ENCODE peak calls at places on chromosomes 13 and 19, in five cellular contexts. K is Panc1, P is substantia nigra, E is ovary, A is heart right ventricle. V is an unnamed sample.

GRCh38 chr13:103537616-103538015 is 471.4 kb upstream of the SLC10A2 start:
- DNase-seq in P (no peak), K (no peak), A (no peak), E (no peak), V (no peak)

GRCh38 chr19:1407662-1408299 is 395 bp downstream of the DAZAP1 start:
- DNase-seq in P (no peak), K (no peak), E (peak), A (no peak), V (no peak)

GRCh38 chr13:40922437-40923040 is 96.6 kb downstream of the ELF1 start:
- DNase-seq in A (peak), P (no peak), E (peak), K (no peak), V (peak)

GRCh38 chr13:84844473-84844872 is 954.7 kb downstream of the SLITRK6 start:
- DNase-seq in K (no peak), E (no peak), A (no peak), P (no peak), V (no peak)

GRCh38 chr13:22915442-22916082 is 265.2 kb upstream of the SGCG start:
- DNase-seq in K (no peak), P (peak), A (no peak), E (peak), V (peak)

GRCh38 chr19:2276429-2276989 is 5.5 kb downstream of the PEAK3 start:
- DNase-seq in K (no peak), A (no peak), P (no peak), E (no peak), V (no peak)

GRCh38 chr19:18233224-18233825 is 7.1 kb upstream of the PDE4C start:
- DNase-seq in E (peak), A (no peak), P (no peak), K (no peak), V (peak)

GRCh38 chr19:5586300-5587070 is 18.7 kb upstream of the TINCR start:
- DNase-seq in E (no peak), A (no peak), K (no peak), P (no peak), V (no peak)

GRCh38 chr13:25267715-25268114 is 19.6 kb downstream of the MTMR6 start:
- DNase-seq in P (no peak), K (no peak), A (no peak), E (no peak), V (no peak)

GRCh38 chr13:74778087-74778486 is 643.9 kb upstream of the KLF12 start:
- DNase-seq in E (no peak), P (no peak), K (no peak), A (no peak), V (no peak)

GRCh38 chr19:16185925-16186234 is 670 bp downstream of the FAM32A start:
- DNase-seq in E (no peak), P (no peak), A (no peak), K (no peak), V (no peak)

GRCh38 chr19:13022859-13023636 is 27.8 kb downstream of the NFIX start:
- DNase-seq in A (peak), P (peak), K (no peak), E (peak), V (peak)

GRCh38 chr13:38686635-38687245 is at the start of gene FREM2:
- DNase-seq in E (peak), K (no peak), P (peak), A (no peak), V (peak)

GRCh38 chr13:89846890-89847585 is 1500.4 kb upstream of the MIR17HG start:
- DNase-seq in E (no peak), P (no peak), A (no peak), K (no peak), V (no peak)

GRCh38 chr13:30681489-30682242 is 53.7 kb upstream of the ALOX5AP start:
- DNase-seq in A (no peak), E (no peak), P (no peak), K (no peak), V (no peak)

GRCh38 chr19:7961930-7962626 is 18.6 kb upstream of the TIMM44 start:
- DNase-seq in E (no peak), P (no peak), A (no peak), K (no peak), V (no peak)

GRCh38 chr13:90233933-90234672 is 1113.4 kb upstream of the MIR17HG start:
- DNase-seq in K (no peak), P (no peak), E (no peak), A (no peak), V (no peak)

GRCh38 chr19:13092206-13092605 is 10.5 kb downstream of the LYL1 start:
- DNase-seq in K (no peak), E (no peak), P (no peak), A (no peak), V (no peak)

GRCh38 chr13:113123226-113124150 is 889 bp downstream of the F10 start:
- DNase-seq in K (no peak), E (peak), A (no peak), P (no peak), V (no peak)

GRCh38 chr13:31909889-31910551 is 121.6 kb upstream of the FRY start:
- DNase-seq in K (peak), P (no peak), A (peak), E (peak), V (peak)

DNA sequence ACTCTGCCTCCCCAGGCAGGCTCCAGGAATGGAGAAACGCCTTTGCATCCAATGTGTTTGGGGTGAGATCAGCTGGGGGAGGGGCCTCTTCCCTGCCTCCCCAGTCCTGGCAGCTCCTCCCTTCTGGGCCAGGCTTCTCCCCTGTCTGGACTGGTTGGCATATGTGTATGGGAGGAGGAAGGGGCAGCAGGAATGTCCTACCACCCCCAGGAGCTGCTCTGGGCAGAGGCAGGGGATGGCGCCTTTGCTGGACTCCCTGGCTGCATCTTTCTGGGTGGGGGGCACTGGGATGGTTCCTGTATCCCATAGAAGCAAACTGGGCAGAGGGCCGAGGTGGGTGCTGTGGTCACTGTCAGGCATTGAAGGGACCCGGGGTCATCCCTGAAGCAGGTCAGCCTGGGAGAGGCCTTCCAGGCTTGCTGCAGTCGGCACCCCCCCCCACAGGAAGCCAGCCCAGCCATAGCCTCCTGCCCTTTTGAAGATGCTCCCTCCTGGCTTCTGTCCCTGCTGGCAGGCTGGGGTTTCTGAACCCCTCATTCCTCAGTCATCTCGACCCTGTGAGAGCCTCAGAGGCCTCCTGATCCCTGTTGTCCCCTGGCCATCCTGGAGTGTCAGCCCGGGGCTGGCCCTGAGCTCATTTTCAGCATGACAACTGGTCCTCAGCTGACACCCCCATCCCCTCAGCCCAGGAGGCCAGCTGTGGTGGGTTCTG is 21.2 kb upstream of the SLC7A10 start:
- DNase-seq in A (no peak), P (no peak), K (no peak), E (no peak), V (no peak)
- H3K27ac ChIP-seq in A (no peak), P (no peak), K (no peak), E (no peak), V (no peak)

GRCh38 chr19:35379992-35380391 is 9.1 kb downstream of the GPR42 start:
- DNase-seq in A (no peak), E (no peak), K (no peak), P (no peak), V (no peak)
- H3K27ac ChIP-seq in A (no peak), E (no peak), K (no peak), P (no peak), V (no peak)

GRCh38 chr13:45341034-45341798 is at the start of gene TPT1:
- DNase-seq in E (peak), A (peak), P (peak), K (peak), V (peak)

GRCh38 chr13:45339867-45340266 is 1.1 kb downstream of the TPT1 start:
- DNase-seq in A (no peak), P (no peak), E (no peak), K (no peak), V (no peak)

GRCh38 chr13:45337803-45338202 is 3.2 kb downstream of the TPT1 start:
- DNase-seq in K (no peak), E (no peak), P (no peak), A (no peak), V (no peak)

GRCh38 chr13:45340422-45341033 is 455 bp downstream of the TPT1 start:
- DNase-seq in K (no peak), E (peak), A (peak), P (peak), V (peak)

GRCh38 chr13:45339399-45339798 is 1.6 kb downstream of the TPT1 start:
- DNase-seq in A (no peak), E (no peak), P (no peak), K (no peak), V (no peak)
- H3K27ac ChIP-seq in A (no peak), E (no peak), P (no peak), K (no peak), V (no peak)

DNA sequence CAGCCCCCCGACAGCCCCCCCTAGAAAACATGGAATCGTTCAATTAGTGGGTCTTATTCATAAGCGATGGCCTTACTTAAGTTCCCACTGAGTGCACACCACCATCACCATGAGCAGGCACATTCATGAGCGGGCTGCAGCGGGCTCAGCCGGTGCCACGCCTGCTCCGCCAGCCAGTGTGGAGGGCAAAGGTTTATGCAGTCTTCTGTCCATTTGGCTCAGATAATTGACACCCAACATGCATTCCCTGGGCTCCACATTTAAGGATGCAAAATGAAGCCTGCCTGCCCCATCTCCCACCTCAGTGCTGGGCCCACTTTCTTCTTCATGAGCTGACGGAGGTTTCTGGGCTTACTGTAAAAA is 12.1 kb downstream of the C19orf12 start:
- DNase-seq in K (no peak), P (no peak), E (no peak), A (no peak), V (peak)
- H3K27ac ChIP-seq in K (no peak), P (no peak), E (no peak), A (no peak), V (no peak)

GRCh38 chr13:44321961-44322360 is 51.7 kb upstream of the SERP2 start:
- DNase-seq in E (no peak), K (no peak), A (no peak), P (no peak), V (no peak)

GRCh38 chr13:44322928-44323327 is 50.7 kb upstream of the SERP2 start:
- DNase-seq in E (no peak), A (no peak), P (no peak), K (no peak), V (no peak)

GRCh38 chr13:44320611-44321010 is 53.0 kb upstream of the SERP2 start:
- DNase-seq in P (no peak), A (no peak), K (no peak), E (no peak), V (no peak)

GRCh38 chr13:44326961-44327360 is 46.7 kb upstream of the SERP2 start:
- DNase-seq in K (no peak), P (no peak), A (no peak), E (no peak), V (no peak)

DNA sequence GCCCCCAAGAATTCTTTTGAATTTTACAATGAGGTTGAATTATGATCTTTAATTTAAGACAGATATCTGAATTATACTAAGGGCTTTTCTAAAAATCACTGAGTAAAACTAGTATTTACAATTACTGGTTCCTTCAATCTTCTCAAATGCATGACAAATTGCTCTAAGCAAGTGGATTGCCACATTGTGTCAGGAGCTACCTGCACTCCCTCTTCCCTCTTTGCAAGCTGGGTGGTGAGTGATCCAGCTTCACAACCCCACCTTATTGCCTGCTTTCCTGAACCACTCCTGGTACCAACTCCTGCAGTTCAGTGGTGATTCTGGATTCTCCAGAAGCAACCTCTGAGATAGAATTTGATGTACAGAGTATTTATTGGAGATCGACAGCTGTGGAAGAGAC is 49.9 kb upstream of the SERP2 start:
- DNase-seq in P (no peak), A (no peak), K (no peak), E (no peak), V (no peak)
- H3K27ac ChIP-seq in P (no peak), A (no peak), K (no peak), E (no peak), V (no peak)

GRCh38 chr13:101799196-101799595 is 346.7 kb downstream of the ITGBL1 start:
- DNase-seq in K (no peak), A (no peak), E (no peak), P (no peak), V (no peak)

GRCh38 chr13:101792189-101792588 is 339.7 kb downstream of the ITGBL1 start:
- DNase-seq in E (no peak), K (no peak), P (no peak), A (no peak), V (no peak)

GRCh38 chr13:101795025-101795424 is 342.6 kb downstream of the ITGBL1 start:
- DNase-seq in A (no peak), K (no peak), E (no peak), P (no peak), V (no peak)

DNA sequence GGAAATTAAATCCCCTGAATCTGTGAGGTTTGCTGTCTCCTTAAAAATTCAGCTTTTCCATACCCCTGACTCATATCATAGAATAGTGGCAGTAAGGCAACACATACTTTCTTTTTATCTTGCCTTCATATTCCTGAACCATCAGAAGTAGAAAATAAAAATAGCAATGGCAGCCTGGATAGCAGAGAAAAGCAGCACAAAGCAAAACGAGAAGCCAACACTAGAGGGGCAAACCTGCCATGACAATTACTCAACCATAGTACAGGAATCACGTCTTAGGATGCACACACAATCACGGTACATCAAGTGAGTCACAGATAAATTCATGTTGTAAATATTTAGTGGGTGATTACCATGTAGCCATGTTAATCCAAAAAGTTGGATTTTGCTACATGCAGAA is 343.0 kb downstream of the ITGBL1 start:
- DNase-seq in E (no peak), K (no peak), P (no peak), A (no peak), V (no peak)
- H3K27ac ChIP-seq in E (no peak), K (no peak), P (no peak), A (no peak), V (no peak)

GRCh38 chr13:50760751-50761150 is 82.7 kb downstream of the DLEU7 start:
- DNase-seq in P (no peak), K (no peak), A (no peak), E (no peak), V (no peak)

GRCh38 chr13:50761406-50761805 is 82.1 kb downstream of the DLEU7 start:
- DNase-seq in P (no peak), A (no peak), K (no peak), E (no peak), V (no peak)

GRCh38 chr13:50762969-50763568 is 80.4 kb downstream of the DLEU7 start:
- DNase-seq in K (no peak), A (no peak), P (no peak), E (no peak), V (no peak)

DNA sequence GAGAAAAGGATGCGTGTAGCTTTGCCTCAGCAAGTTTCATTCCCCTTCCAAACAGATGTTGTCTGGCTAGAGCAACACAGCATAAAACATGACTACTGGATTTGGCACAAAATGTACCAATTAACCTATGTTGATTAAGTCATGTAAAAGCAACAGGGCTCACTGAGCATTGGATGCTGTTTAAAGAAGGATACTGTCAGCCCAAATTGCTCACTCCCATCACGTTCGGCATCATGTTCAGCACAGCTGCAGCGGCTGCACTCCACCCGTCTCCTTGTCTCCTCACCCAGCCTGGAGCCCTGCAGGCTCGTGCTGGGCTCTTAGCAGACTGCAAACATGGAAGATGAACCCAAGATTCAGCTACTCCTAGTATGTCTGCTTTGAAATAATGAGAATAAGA is 77.4 kb downstream of the DLEU7 start:
- DNase-seq in K (no peak), P (no peak), A (no peak), E (no peak), V (no peak)
- H3K27ac ChIP-seq in K (no peak), P (no peak), A (no peak), E (no peak), V (no peak)

GRCh38 chr19:45668342-45668871 is 386 bp downstream of the GIPR start:
- DNase-seq in E (no peak), P (no peak), A (no peak), K (no peak), V (no peak)
- H3K27ac ChIP-seq in E (no peak), P (peak), A (peak), K (peak), V (peak)

V was measured in small intestine.